ENCODE peak calls at places on chromosomes 4 and X, in eight cellular contexts. T, M, F, L, Q, P, X and Z are unnamed samples.

GRCh38 chr4:142781114-142781513 is 65.0 kb downstream of the INPP4B start:
- DNase-seq in T (peak; percentile 8), M (no peak), F (no peak), L (no peak), Q (no peak), P (no peak), X (no peak), Z (no peak)

GRCh38 chrX:1686642-1687041 is 71.8 kb downstream of the ASMT start:
- DNase-seq in T (peak; percentile 4), M (no peak), F (peak; percentile 28), L (no peak), Q (no peak), P (no peak), X (no peak), Z (no peak)

GRCh38 chrX:21932277-21932996 is 8.1 kb upstream of the SMS start:
- DNase-seq in T (peak; percentile 91), M (peak; percentile 94), F (peak; percentile 90), L (no peak), Q (no peak), P (peak; percentile 62), X (no peak), Z (no peak)

GRCh38 chr4:2729533-2729875 is 26.6 kb downstream of the TNIP2 start:
- DNase-seq in T (no peak), M (no peak), F (no peak), L (no peak), Q (no peak), P (no peak), X (no peak), Z (no peak)

GRCh38 chr4:76689079-76689817 is 208.7 kb downstream of the SOWAHB start:
- DNase-seq in T (peak; percentile 30), M (no peak), F (peak; percentile 15), L (no peak), Q (peak; percentile 68), P (peak; percentile 42), X (no peak), Z (peak; percentile 47)

GRCh38 chr4:133596459-133596858 is 447.4 kb downstream of the PCDH10 start:
- DNase-seq in T (no peak), M (no peak), F (no peak), L (no peak), Q (no peak), P (no peak), X (no peak), Z (no peak)

GRCh38 chr4:181968371-181968770 is 274.8 kb upstream of the TENM3 start:
- DNase-seq in T (peak; percentile 49), M (peak; percentile 57), F (peak; percentile 80), L (no peak), Q (no peak), P (peak; percentile 85), X (no peak), Z (no peak)

GRCh38 chr4:85499573-85499972 is 24.6 kb downstream of the ARHGAP24 start:
- DNase-seq in T (no peak), M (no peak), F (no peak), L (no peak), Q (no peak), P (no peak), X (no peak), Z (no peak)

GRCh38 chr4:99885063-99885664 is 9.1 kb downstream of the LAMTOR3 start:
- DNase-seq in T (peak; percentile 65), M (peak; percentile 60), F (peak; percentile 54), L (no peak), Q (no peak), P (no peak), X (no peak), Z (no peak)

GRCh38 chr4:170662250-170662649 is 572.5 kb upstream of the AADAT start:
- DNase-seq in T (no peak), M (no peak), F (no peak), L (no peak), Q (no peak), P (no peak), X (no peak), Z (no peak)

GRCh38 chr4:74463123-74463522 is 18.2 kb downstream of the AREG start:
- DNase-seq in T (no peak), M (no peak), F (no peak), L (no peak), Q (no peak), P (no peak), X (no peak), Z (no peak)

GRCh38 chr4:75513529-75514130 is 573 bp downstream of the RCHY1 start:
- DNase-seq in T (peak; percentile 14), M (peak; percentile 28), F (peak; percentile 17), L (no peak), Q (no peak), P (no peak), X (no peak), Z (no peak)

GRCh38 chrX:28010875-28011274 is 29.6 kb upstream of the DCAF8L1 start:
- DNase-seq in T (no peak), M (no peak), F (no peak), L (no peak), Q (no peak), P (no peak), X (no peak), Z (no peak)

GRCh38 chrX:48864210-48864609 is 28.8 kb upstream of the PCSK1N start:
- DNase-seq in T (peak; percentile 36), M (peak; percentile 72), F (peak; percentile 34), L (no peak), Q (no peak), P (peak; percentile 15), X (no peak), Z (no peak)

GRCh38 chr4:8745036-8745827 is 126.4 kb downstream of the HMX1 start:
- DNase-seq in T (no peak), M (no peak), F (no peak), L (no peak), Q (no peak), P (no peak), X (no peak), Z (no peak)

GRCh38 chr4:76380561-76380960 is 40.4 kb downstream of the CCDC158 start:
- DNase-seq in T (no peak), M (no peak), F (no peak), L (no peak), Q (no peak), P (no peak), X (no peak), Z (no peak)

GRCh38 chr4:10175626-10176025 is 59.0 kb upstream of the WDR1 start:
- DNase-seq in T (no peak), M (no peak), F (peak; percentile 41), L (no peak), Q (no peak), P (no peak), X (no peak), Z (no peak)

GRCh38 chrX:153474718-153475117 is 4.3 kb upstream of the HAUS7 start:
- DNase-seq in T (peak; percentile 61), M (peak; percentile 52), F (peak; percentile 59), L (peak; percentile 66), Q (peak; percentile 43), P (no peak), X (no peak), Z (no peak)

GRCh38 chr4:78292336-78292735 is 235.2 kb downstream of the FRAS1 start:
- DNase-seq in T (no peak), M (no peak), F (no peak), L (no peak), Q (no peak), P (no peak), X (no peak), Z (no peak)

GRCh38 chr4:78293348-78293747 is 236.2 kb downstream of the FRAS1 start:
- DNase-seq in T (peak; percentile 33), M (peak; percentile 76), F (peak; percentile 18), L (no peak), Q (no peak), P (no peak), X (no peak), Z (no peak)

GRCh38 chr4:78291277-78291676 is 234.2 kb downstream of the FRAS1 start:
- DNase-seq in T (no peak), M (no peak), F (no peak), L (no peak), Q (no peak), P (no peak), X (no peak), Z (no peak)

GRCh38 chr4:78296261-78296660 is 239.1 kb downstream of the FRAS1 start:
- DNase-seq in T (no peak), M (no peak), F (no peak), L (no peak), Q (no peak), P (no peak), X (no peak), Z (no peak)

GRCh38 chr4:78293841-78294301 is 236.7 kb downstream of the FRAS1 start:
- DNase-seq in T (peak; percentile 74), M (peak; percentile 90), F (peak; percentile 70), L (no peak), Q (no peak), P (peak; percentile 68), X (no peak), Z (no peak)
- TF ChIP-seq CTCF in T (peak; percentile 6), M (no peak), F (no peak), L (no peak), Q (no peak), P (peak; percentile 24), X (no peak), Z (no peak)

DNA sequence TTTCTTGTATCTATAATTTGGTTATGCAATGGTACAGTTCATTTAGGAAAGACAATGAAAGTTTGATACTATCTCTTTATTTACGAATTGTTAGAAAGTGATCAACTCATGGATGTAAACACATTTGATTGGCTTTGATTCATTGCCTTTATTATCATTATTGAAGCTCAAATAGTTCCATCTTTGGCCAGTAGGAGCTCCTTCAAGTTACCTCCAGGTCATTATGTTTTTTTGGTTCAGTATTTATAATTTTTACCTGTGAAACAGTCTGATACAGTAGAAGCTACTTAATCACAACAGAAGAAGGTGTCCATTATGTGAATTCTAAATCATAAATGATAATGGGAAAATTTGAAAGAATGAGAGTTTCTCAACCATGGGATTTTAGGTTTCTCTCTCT is 12.4 kb downstream of the NPY5R start:
- DNase-seq in T (no peak), M (no peak), F (no peak), L (no peak), Q (no peak), P (no peak), X (no peak), Z (no peak)
- TF ChIP-seq CTCF in T (no peak), M (no peak), F (peak; percentile 7), L (no peak), Q (no peak), P (no peak), X (no peak), Z (peak; percentile 30)

GRCh38 chrX:100685997-100686305 is 42.0 kb downstream of the SRPX2 start:
- DNase-seq in T (no peak), M (no peak), F (no peak), L (no peak), Q (no peak), P (no peak), X (no peak), Z (no peak)
- TF ChIP-seq CTCF in T (no peak), M (no peak), F (no peak), L (no peak), Q (no peak), P (no peak), X (no peak), Z (no peak)

GRCh38 chrX:149877636-149878035 is 3.3 kb upstream of the MAGEA8 start:
- DNase-seq in T (peak; percentile 0), M (no peak), F (peak; percentile 10), L (no peak), Q (no peak), P (peak; percentile 33), X (no peak), Z (no peak)

GRCh38 chrX:149877157-149877556 is 3.8 kb upstream of the MAGEA8 start:
- DNase-seq in T (no peak), M (no peak), F (no peak), L (no peak), Q (no peak), P (no peak), X (no peak), Z (no peak)

GRCh38 chrX:149881081-149881711 is at the start of gene MAGEA8:
- DNase-seq in T (no peak), M (no peak), F (no peak), L (no peak), Q (no peak), P (no peak), X (no peak), Z (no peak)
- TF ChIP-seq CTCF in T (no peak), M (no peak), F (peak; percentile 6), L (no peak), Q (no peak), P (no peak), X (no peak), Z (peak; percentile 12)